ENCODE peak calls at places on chromosomes 3 and 15, in five cellular contexts. M is neural progenitor cell, X is right atrium auricular region, D is lower lobe of right lung, S is breast epithelium. Y is an unnamed sample.

GRCh38 chr3:32399030-32399620 is 7.5 kb downstream of the CMTM7 start:
- DNase-seq in M (peak; percentile 74), X (no peak), S (no peak), D (no peak), Y (no peak)

GRCh38 chr3:38359038-38359437 is 12.5 kb downstream of the XYLB start:
- DNase-seq in S (no peak), X (no peak), M (no peak), D (no peak), Y (no peak)

GRCh38 chr3:147398841-147399534 is 7.4 kb downstream of the ZIC4 start:
- DNase-seq in S (no peak), M (no peak), D (no peak), X (no peak), Y (no peak)

GRCh38 chr15:51111061-51111460 is 16.4 kb upstream of the TNFAIP8L3 start:
- DNase-seq in S (no peak), M (no peak), D (no peak), X (no peak), Y (no peak)

GRCh38 chr3:87288486-87288885 is 12.1 kb upstream of the POU1F1 start:
- DNase-seq in M (no peak), D (no peak), S (no peak), X (no peak), Y (no peak)

GRCh38 chr15:44094776-44095175 is 100.3 kb downstream of the FRMD5 start:
- DNase-seq in M (no peak), X (no peak), D (no peak), S (no peak), Y (no peak)

GRCh38 chr15:66293419-66294156 is at the start of gene DIS3L:
- DNase-seq in S (no peak), X (peak; percentile 60), M (peak; percentile 83), D (peak; percentile 76), Y (no peak)

GRCh38 chr15:82664021-82664420 is 16.9 kb upstream of the CPEB1 start:
- DNase-seq in S (no peak), X (no peak), M (no peak), D (no peak), Y (no peak)

GRCh38 chr3:38047896-38048295 is 8.9 kb downstream of the DLEC1 start:
- DNase-seq in X (no peak), S (no peak), D (no peak), M (no peak), Y (no peak)

GRCh38 chr3:102057781-102058421 is 208.6 kb downstream of the NFKBIZ start:
- DNase-seq in D (no peak), S (no peak), X (no peak), M (no peak), Y (no peak)

GRCh38 chr15:96948981-96949380 is 618.5 kb downstream of the NR2F2 start:
- DNase-seq in D (no peak), M (no peak), S (no peak), X (no peak), Y (no peak)

GRCh38 chr3:195001961-195002861 is 268.7 kb downstream of the XXYLT1 start:
- DNase-seq in S (peak; percentile 20), D (peak; percentile 75), X (peak; percentile 57), M (peak; percentile 75), Y (no peak)

GRCh38 chr15:27671794-27672438 is 427.2 kb downstream of the OCA2 start:
- DNase-seq in X (no peak), S (no peak), M (peak; percentile 13), D (no peak), Y (peak; percentile 62)

GRCh38 chr3:44734646-44735168 is 5.3 kb downstream of the ZNF501 start:
- DNase-seq in M (no peak), X (no peak), S (no peak), D (no peak), Y (no peak)

GRCh38 chr3:44729384-44729910 is at the start of gene ZNF501:
- DNase-seq in S (peak; percentile 83), M (peak; percentile 89), X (peak; percentile 95), D (peak; percentile 97), Y (peak; percentile 98)
- H3K9me3 ChIP-seq in S (peaks cover 71% of the 10 kb centered on the region), M (peaks cover 42% of the 10 kb centered on the region), X (peaks cover 87% of the 10 kb centered on the region), D (peaks cover 76% of the 10 kb centered on the region), Y (peaks cover 72% of the 10 kb centered on the region)

DNA sequence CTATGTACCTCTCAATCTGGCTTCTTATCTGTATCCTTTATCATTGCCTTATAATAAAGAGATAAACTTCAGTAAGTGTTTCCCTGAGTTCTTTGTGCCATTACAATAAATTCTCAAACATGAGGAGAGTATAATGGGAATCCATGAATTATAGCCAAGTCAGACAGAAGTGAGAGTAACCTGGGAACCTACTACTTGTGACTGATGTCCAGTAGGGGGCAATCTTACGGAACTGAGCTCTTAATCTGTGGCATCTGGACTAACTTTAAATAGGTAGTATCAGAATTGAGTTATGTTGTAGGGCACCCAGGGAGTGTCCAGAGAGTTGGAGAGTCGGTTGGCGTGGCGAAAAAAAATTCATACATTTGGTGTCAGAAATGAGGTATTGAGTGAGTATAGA is 542.6 kb downstream of the ZBBX start:
- DNase-seq in S (no peak), D (no peak), X (no peak), M (peak; percentile 66), Y (no peak)
- TF ChIP-seq CTCF in S (no peak), D (peak; percentile 14), X (peak; percentile 28), M (peak; percentile 79), Y (no peak)

DNA sequence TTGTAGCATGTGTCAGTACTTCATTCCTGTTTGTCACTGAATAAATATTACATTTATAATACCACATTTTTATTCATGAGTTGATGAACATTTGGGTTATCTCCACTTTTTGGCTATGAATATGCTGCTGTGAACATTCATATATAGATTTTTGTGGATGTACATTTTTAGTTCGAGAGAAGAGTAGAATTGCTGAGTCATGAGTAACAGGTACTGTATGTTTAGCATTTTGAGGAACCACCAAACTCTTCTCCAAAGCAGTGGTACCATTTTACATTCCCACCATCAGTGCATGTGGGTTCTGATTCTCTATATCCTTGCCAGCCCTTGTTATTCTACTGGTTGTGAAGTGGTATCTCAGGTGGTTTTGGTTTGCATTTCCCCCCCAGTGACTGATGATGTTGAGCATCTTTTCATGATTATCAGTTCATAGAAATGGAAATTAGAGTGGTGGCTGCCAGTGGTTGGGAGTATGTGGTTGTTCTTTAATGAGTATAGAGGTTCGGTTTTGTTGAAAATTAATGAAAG is 59.6 kb downstream of the CCDC66 start:
- DNase-seq in X (no peak), D (no peak), S (no peak), M (no peak), Y (no peak)
- H3K36me3 ChIP-seq in X (peaks cover 69% of the 10 kb centered on the region), D (peaks cover 74% of the 10 kb centered on the region), S (peaks cover 4% of the 10 kb centered on the region), M (peaks cover 10% of the 10 kb centered on the region), Y (peaks cover 28% of the 10 kb centered on the region)

GRCh38 chr15:26242565-26242964 is 379.4 kb upstream of the ATP10A start:
- DNase-seq in M (no peak), D (no peak), X (peak; percentile 7), S (no peak), Y (no peak)

GRCh38 chr15:26243382-26243781 is 380.3 kb upstream of the ATP10A start:
- DNase-seq in D (no peak), X (peak; percentile 5), S (no peak), M (no peak), Y (no peak)
- H3K9me3 ChIP-seq in D (no peaks in the 10 kb centered on the region), X (no peaks in the 10 kb centered on the region), S (no peaks in the 10 kb centered on the region), M (peaks cover 3% of the 10 kb centered on the region), Y (no peaks in the 10 kb centered on the region)

GRCh38 chr3:140791368-140791767 is 113.5 kb downstream of the TRIM42 start:
- DNase-seq in S (no peak), M (no peak), X (no peak), D (no peak), Y (no peak)
- TF ChIP-seq CTCF in S (no peak), M (no peak), X (no peak), D (no peak), Y (no peak)

GRCh38 chr15:74620636-74621545 is 5.3 kb downstream of the CLK3 start:
- DNase-seq in X (no peak), D (peak; percentile 71), S (peak; percentile 72), M (peak; percentile 84), Y (no peak)
- H3K36me3 ChIP-seq in X (peaks cover 71% of the 10 kb centered on the region), D (peaks cover 73% of the 10 kb centered on the region), S (peaks cover 18% of the 10 kb centered on the region), M (no peaks in the 10 kb centered on the region), Y (peaks cover 75% of the 10 kb centered on the region)

DNA sequence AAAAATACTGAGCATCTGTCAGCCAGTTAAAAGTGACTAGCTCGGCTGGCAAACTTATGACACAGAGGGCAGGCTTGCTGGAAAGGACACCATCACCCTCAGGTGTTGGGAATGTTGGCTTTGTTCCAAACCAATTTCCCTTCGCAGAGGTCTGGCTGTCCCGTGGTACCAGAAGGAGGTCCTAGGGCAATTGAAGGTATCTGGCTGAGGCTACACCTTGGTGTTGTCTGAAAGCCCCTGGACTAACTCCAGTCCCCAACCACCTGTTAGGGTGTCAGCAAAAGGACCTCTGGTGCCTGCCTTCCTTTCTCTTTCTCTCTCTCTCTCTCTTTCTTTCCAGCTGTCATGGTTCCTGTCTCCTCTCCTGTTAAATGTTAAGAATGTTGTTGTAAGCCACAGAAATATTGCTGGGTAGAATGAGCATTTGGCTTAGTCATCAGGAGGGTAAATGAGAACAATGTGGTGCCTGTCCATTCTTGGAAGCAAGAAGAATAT is 12.5 kb downstream of the PRR20G start:
- DNase-seq in D (no peak), X (no peak), S (peak; percentile 90), M (no peak), Y (peak; percentile 72)
- H3K9me3 ChIP-seq in D (no peaks in the 10 kb centered on the region), X (no peaks in the 10 kb centered on the region), S (no peaks in the 10 kb centered on the region), M (no peaks in the 10 kb centered on the region), Y (peaks cover 1% of the 10 kb centered on the region)

GRCh38 chr3:70309591-70309990 is 2.8 kb downstream of the MDFIC2 start:
- DNase-seq in M (no peak), S (no peak), X (no peak), D (no peak), Y (no peak)

GRCh38 chr3:70312336-70312735 is at the start of gene MDFIC2:
- DNase-seq in S (no peak), X (no peak), D (no peak), M (no peak), Y (no peak)

GRCh38 chr3:70310809-70311208 is 1.6 kb downstream of the MDFIC2 start:
- DNase-seq in S (no peak), X (no peak), D (no peak), M (no peak), Y (no peak)

DNA sequence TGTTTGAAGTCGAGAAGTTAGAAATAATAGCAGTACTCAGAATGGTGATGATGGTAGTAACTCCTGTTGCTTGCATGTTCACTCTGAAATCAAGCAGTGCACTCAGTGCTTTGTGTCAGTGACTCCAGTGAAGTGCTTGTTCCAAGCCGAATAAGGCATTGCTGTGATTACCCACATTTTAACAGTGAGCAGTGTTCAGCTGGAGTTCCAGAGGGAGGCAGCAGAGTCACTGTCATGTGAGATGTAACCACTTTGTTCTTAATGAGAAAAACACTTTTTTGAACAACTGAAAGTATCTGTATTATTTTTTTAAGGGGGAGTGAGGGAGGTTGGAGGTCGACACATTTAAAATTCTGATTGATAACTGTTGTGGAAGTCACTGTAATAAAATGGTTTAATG is 3.7 kb downstream of the MDFIC2 start:
- DNase-seq in X (no peak), S (no peak), M (peak; percentile 48), D (no peak), Y (no peak)
- TF ChIP-seq CTCF in X (no peak), S (no peak), M (peak; percentile 54), D (no peak), Y (peak; percentile 47)

GRCh38 chr3:8524656-8525399 is 23.2 kb downstream of the LMCD1 start:
- DNase-seq in M (no peak), S (no peak), D (no peak), X (no peak), Y (no peak)
- H3K36me3 ChIP-seq in M (no peaks in the 10 kb centered on the region), S (no peaks in the 10 kb centered on the region), D (no peaks in the 10 kb centered on the region), X (peaks cover 13% of the 10 kb centered on the region), Y (no peaks in the 10 kb centered on the region)

DNA sequence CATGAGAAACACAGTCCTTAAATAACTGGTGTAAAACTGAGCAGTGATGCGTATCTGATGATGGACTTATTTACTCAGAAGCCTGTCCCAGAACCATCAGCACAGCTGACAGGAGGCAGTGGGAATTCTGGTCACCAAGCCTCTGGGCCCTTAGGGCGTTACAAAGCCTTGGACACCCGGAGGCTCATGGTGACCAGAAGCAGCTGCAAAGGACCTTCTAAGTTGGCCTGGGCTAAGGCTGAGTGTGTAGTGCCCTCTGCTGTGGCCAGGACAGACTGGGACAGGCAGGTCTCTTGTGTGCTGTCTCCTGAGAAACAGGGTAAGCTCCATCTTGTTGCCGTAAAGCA is 168.9 kb downstream of the ATP10A start:
- DNase-seq in X (no peak), D (no peak), M (no peak), S (no peak), Y (no peak)
- H3K9me3 ChIP-seq in X (no peaks in the 10 kb centered on the region), D (no peaks in the 10 kb centered on the region), M (no peaks in the 10 kb centered on the region), S (no peaks in the 10 kb centered on the region), Y (no peaks in the 10 kb centered on the region)

Y was measured in esophagus muscularis mucosa.